ENCODE peak calls at places on chromosomes 6 and 20, in four cellular contexts. B is SK-N-SH, I is astrocyte of the spinal cord, R is dorsolateral prefrontal cortex. J is an unnamed sample.

GRCh38 chr6:132530293-132530974 is 7.6 kb upstream of the TAAR9 start:
- DNase-seq in B (peak; percentile 28), I (peak; percentile 62), R (peak; percentile 42), J (no peak)

GRCh38 chr6:34246563-34247391 is 2.0 kb downstream of the SMIM29 start:
- DNase-seq in B (peak; percentile 83), I (peak; percentile 23), R (no peak), J (no peak)

GRCh38 chr6:166830185-166830890 is 126.0 kb downstream of the RNASET2 start:
- DNase-seq in B (no peak), I (no peak), R (no peak), J (no peak)

GRCh38 chr6:11490996-11491395 is 46.6 kb upstream of the TMEM170B start:
- DNase-seq in B (no peak), I (no peak), R (no peak), J (no peak)

GRCh38 chr6:135411339-135411738 is 86.2 kb downstream of the AHI1 start:
- DNase-seq in B (no peak), I (no peak), R (no peak), J (no peak)

GRCh38 chr6:113570176-113570575 is 287.0 kb upstream of the MARCKS start:
- DNase-seq in B (no peak), I (no peak), R (no peak), J (no peak)

GRCh38 chr20:38165089-38165965 is at the start of gene TGM2:
- DNase-seq in B (peak; percentile 92), I (peak; percentile 67), R (no peak), J (no peak)

GRCh38 chr6:14838041-14838596 is 407.8 kb upstream of the JARID2 start:
- DNase-seq in B (no peak), I (no peak), R (no peak), J (no peak)

GRCh38 chr6:23280445-23280844 is 711.1 kb downstream of the HDGFL1 start:
- DNase-seq in B (no peak), I (no peak), R (no peak), J (no peak)

GRCh38 chr6:49001856-49002255 is 461.2 kb downstream of the MMUT start:
- DNase-seq in B (no peak), I (no peak), R (no peak), J (no peak)

GRCh38 chr6:11363881-11364576 is 131.6 kb upstream of the NEDD9 start:
- DNase-seq in B (no peak), I (no peak), R (no peak), J (no peak)

GRCh38 chr20:50710492-50711063 is 19.2 kb upstream of the RIPOR3 start:
- DNase-seq in B (no peak), I (no peak), R (no peak), J (no peak)

GRCh38 chr6:169898788-169899480 is 147.5 kb downstream of the ERMARD start:
- DNase-seq in B (no peak), I (no peak), R (peak; percentile 17), J (no peak)

GRCh38 chr20:10079964-10080363 is 45.2 kb downstream of the ANKEF1 start:
- DNase-seq in B (no peak), I (peak; percentile 48), R (no peak), J (peak; percentile 27)

GRCh38 chr20:20303320-20303719 is 64.6 kb upstream of the INSM1 start:
- DNase-seq in B (no peak), I (no peak), R (no peak), J (no peak)

GRCh38 chr6:77326029-77326428 is 137.3 kb downstream of the HTR1B start:
- DNase-seq in B (no peak), I (peak; percentile 20), R (no peak), J (no peak)

GRCh38 chr6:152952866-152953509 is 29.9 kb downstream of the FBXO5 start:
- DNase-seq in B (peak; percentile 45), I (peak; percentile 55), R (no peak), J (no peak)

GRCh38 chr6:73746776-73747175 is 50.8 kb downstream of the CD109 start:
- DNase-seq in B (no peak), I (peak; percentile 29), R (no peak), J (no peak)

GRCh38 chr6:47247227-47247797 is 62.4 kb downstream of the TNFRSF21 start:
- DNase-seq in B (peak; percentile 47), I (no peak), R (no peak), J (no peak)

GRCh38 chr20:53943522-53944291 is 126.7 kb downstream of the BCAS1 start:
- DNase-seq in B (peak; percentile 68), I (peak; percentile 58), R (no peak), J (no peak)

GRCh38 chr6:4134841-4135664 is at the start of gene ECI2:
- DNase-seq in B (peak; percentile 81), I (no peak), R (no peak), J (no peak)

GRCh38 chr20:64058536-64058935 is 4.5 kb upstream of the TCEA2 start:
- DNase-seq in B (no peak), I (peak; percentile 22), R (peak; percentile 48), J (no peak)

GRCh38 chr6:150238857-150239407 is 96.1 kb downstream of the PPP1R14C start:
- DNase-seq in B (no peak), I (no peak), R (no peak), J (no peak)

GRCh38 chr20:43963872-43964791 is 49.5 kb downstream of the TOX2 start:
- DNase-seq in B (no peak), I (peak; percentile 72), R (no peak), J (no peak)

GRCh38 chr20:36313476-36313875 is 7.3 kb downstream of the DLGAP4 start:
- DNase-seq in B (no peak), I (no peak), R (no peak), J (no peak)

GRCh38 chr6:75991941-75992340 is 80.5 kb downstream of the IMPG1 start:
- DNase-seq in B (no peak), I (no peak), R (no peak), J (no peak)

GRCh38 chr20:64114356-64114971 is 7.1 kb upstream of the NPBWR2 start:
- DNase-seq in B (peak; percentile 13), I (no peak), R (no peak), J (no peak)

GRCh38 chr20:49591217-49591865 is 23.4 kb upstream of the PTGIS start:
- DNase-seq in B (no peak), I (no peak), R (no peak), J (no peak)

GRCh38 chr6:69792292-69792691 is 4.5 kb downstream of the LMBRD1 start:
- DNase-seq in B (no peak), I (no peak), R (no peak), J (no peak)

GRCh38 chr6:88650029-88650619 is 313.3 kb downstream of the RNGTT start:
- DNase-seq in B (no peak), I (peak; percentile 73), R (no peak), J (peak; percentile 46)

GRCh38 chr6:144849920-144850319 is 564.8 kb downstream of the UTRN start:
- DNase-seq in B (no peak), I (no peak), R (no peak), J (no peak)

GRCh38 chr6:7145269-7146078 is 37.7 kb downstream of the RREB1 start:
- DNase-seq in B (no peak), I (no peak), R (no peak), J (no peak)
- H3K4me3 ChIP-seq in B (no peak overlapping the region), I (no peak overlapping the region), R (no peak overlapping the region), J (no peak overlapping the region)

DNA sequence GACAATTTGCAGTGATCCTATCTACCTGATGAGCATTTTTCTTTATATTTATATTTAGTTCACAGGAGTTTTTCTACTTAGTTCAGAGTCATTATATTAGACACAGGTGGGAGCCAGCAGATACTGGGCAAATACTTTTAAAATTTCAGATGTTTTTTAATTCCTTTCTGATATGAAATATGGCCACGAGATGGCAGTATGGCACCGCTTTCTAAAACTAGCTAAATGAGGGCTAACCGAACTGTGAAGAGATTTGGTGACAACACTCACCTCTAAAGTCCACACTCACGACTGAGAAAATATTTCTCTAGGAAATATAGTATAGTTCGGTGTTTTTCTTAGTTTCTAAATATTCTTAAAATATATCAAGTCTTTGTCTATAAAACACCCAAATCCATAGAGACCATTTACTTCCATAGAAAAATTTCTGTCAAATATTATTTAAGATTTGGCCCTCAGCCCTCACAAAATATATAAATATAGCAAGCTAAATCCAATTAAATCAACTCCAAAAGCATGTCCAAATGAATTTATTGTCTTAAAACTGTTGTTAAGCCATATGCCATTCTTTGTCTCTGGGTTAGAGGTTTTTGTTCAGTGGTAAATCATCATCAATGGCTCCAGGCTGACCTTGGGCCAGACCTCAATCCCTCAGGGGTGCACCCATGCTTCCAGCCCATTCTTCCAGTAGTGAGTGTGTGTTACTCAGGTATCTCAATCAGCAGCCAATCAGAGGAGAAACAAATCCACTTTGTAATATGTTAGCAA is 63.6 kb downstream of the HUS1B start:
- DNase-seq in B (peak; percentile 52), I (peak; percentile 67), R (peak; percentile 69), J (peak; percentile 6)
- TF ChIP-seq CTCF in B (peak; percentile 81), I (peak; percentile 49), R (peak; percentile 86), J (peak; percentile 80)

DNA sequence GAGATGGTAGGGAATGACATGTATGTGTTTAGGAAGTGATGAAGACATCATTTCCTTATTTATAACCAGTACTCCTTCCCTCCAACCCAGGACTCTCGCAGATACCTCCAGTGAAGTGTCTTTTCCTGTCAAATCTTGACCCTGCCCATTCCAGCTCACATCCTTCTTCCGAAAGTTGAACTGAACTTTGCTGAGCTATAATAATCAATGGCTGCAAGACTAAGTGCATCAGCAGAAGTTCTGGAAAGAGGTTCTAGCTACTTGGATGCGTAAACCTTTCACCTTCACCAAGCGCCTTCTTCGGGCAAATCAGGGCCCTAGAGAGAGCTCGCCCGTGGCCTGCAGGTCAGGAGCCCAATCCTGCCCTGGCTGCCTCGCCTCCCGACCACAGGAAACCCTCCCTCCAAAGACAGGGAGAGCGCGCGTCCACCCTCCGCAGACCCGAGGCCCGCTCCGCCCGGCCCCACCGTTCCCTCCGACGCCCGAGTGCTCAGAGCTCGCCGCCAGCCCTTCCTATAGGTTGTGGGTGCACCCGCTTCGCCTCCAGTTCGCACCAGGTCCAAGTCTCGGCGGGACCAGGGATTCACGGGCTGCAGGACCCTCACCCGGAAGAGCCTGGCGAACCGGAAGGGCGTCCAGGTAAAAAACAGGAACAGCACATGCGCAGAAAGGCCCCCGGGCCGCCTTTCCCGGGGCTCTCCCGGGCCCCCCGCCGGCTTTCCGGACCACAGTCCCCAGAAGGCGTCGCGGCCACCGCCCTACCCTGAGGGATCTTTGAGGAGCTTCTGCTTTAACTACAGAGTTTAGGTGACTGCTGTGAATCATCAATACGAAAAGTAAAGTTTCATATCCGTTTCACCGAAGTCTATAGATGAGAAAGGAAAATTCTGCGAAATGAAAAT is at the start of gene ZNF334:
- DNase-seq in B (peak; percentile 94), I (peak; percentile 42), R (peak; percentile 63), J (no peak)
- H3K4me3 ChIP-seq in B (peak within 1 kb of the TSS; percentile 86), I (peak within 1 kb of the TSS; percentile 61), R (peak within 1 kb of the TSS; percentile 78), J (peak within 1 kb of the TSS; percentile 74)

GRCh38 chr6:128847481-128848168 is 35.3 kb upstream of the LAMA2 start:
- DNase-seq in B (no peak), I (no peak), R (no peak), J (no peak)

GRCh38 chr6:128844598-128844997 is 38.3 kb upstream of the LAMA2 start:
- DNase-seq in B (no peak), I (no peak), R (no peak), J (no peak)

DNA sequence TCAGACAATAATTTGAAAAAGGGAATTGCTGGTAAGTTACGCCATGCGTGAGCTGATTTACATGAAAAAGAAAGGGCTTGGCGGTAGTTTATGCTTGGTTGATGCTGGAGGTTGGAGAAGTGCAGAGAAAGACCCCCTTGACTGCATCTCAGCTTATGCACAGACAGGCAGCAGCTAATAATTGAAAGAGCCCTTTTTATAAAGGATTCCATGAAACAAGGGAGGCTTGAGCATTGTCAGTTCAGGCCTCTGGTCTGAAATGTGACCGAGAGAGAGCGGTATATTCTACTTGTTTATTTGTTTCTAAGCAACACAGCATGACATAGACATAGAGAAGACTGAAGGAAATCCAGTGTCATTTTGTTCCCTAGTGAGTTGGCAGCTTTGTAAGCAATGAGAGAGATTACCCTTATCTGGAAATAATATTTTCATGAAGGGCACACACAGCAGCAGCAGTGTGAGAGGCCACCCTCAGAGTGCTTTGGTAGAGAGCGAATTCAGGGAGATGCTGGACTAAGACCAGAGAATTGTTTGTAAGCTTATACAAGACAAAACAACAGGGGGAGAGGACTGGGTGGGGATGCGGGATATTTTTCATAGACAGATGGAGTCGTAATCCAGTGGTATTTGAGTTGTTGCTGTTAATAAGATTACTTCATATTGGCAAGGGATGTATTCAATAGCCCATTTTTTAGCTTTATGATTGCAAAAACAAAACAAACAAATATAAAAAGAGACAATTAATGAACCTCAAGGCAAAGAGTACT is 34.6 kb upstream of the LAMA2 start:
- DNase-seq in B (no peak), I (peak; percentile 19), R (no peak), J (no peak)
- TF ChIP-seq CTCF in B (no peak), I (no peak), R (peak; percentile 10), J (no peak)

J was measured in epithelial cell of proximal tubule.